ENCODE peak calls at places on chromosomes 2 and 18, in ten cellular contexts. W is astrocyte, H is GM13977, K is endothelial cell of umbilical vein, P is K562, B is bronchial epithelial cell, V is choroid plexus epithelial cell, C is endothelial cell, E is dorsolateral prefrontal cortex, D is brain microvascular endothelial cell. J is an unnamed sample.

GRCh38 chr2:157061799-157062198 is 195.7 kb upstream of the GALNT5 start:
- DNase-seq in W (no peak), H (no peak), K (no peak), P (no peak), B (no peak), V (no peak), C (no peak), E (no peak), D (no peak), J (peak; percentile 10)

GRCh38 chr18:10558967-10559298 is 33.1 kb downstream of the NAPG start:
- DNase-seq in W (no peak), H (no peak), K (no peak), P (no peak), B (no peak), V (no peak), C (no peak), E (no peak), D (no peak), J (no peak)

GRCh38 chr18:58338961-58339722 is 289.7 kb downstream of the ALPK2 start:
- DNase-seq in W (peak; percentile 69), H (no peak), K (peak; percentile 73), P (no peak), B (peak; percentile 80), V (peak; percentile 39), C (peak; percentile 65), E (no peak), D (no peak), J (no peak)

GRCh38 chr2:181626671-181627070 is 30.2 kb downstream of the CERKL start:
- DNase-seq in W (no peak), H (no peak), K (no peak), P (no peak), B (no peak), V (peak; percentile 4), C (no peak), E (no peak), D (no peak), J (no peak)

GRCh38 chr2:171718720-171719119 is 31.5 kb downstream of the DYNC1I2 start:
- DNase-seq in W (no peak), H (peak; percentile 26), K (no peak), P (no peak), B (no peak), V (no peak), C (no peak), E (no peak), D (no peak), J (peak; percentile 28)

GRCh38 chr2:135797497-135798274 is 39.3 kb downstream of the LCT start:
- DNase-seq in W (peak; percentile 43), H (peak; percentile 83), K (peak; percentile 71), P (peak; percentile 83), B (peak; percentile 61), V (peak; percentile 88), C (peak; percentile 80), E (peak; percentile 56), D (peak; percentile 77), J (peak; percentile 74)

GRCh38 chr2:24359129-24359528 is 1.2 kb downstream of the ITSN2 start:
- DNase-seq in W (no peak), H (no peak), K (peak; percentile 44), P (no peak), B (peak; percentile 64), V (no peak), C (no peak), E (no peak), D (no peak), J (no peak)

GRCh38 chr2:176103634-176104337 is 3.3 kb upstream of the HOXD11 start:
- DNase-seq in W (no peak), H (no peak), K (no peak), P (no peak), B (no peak), V (no peak), C (no peak), E (no peak), D (no peak), J (no peak)

GRCh38 chr2:44169155-44169898 is 652 bp downstream of the PPM1B start:
- DNase-seq in W (peak; percentile 23), H (peak; percentile 61), K (peak; percentile 68), P (peak; percentile 35), B (peak; percentile 47), V (peak; percentile 62), C (peak; percentile 48), E (peak; percentile 43), D (peak; percentile 51), J (peak; percentile 49)

GRCh38 chr2:219571311-219572236 is at the start of gene OBSL1:
- DNase-seq in W (peak; percentile 67), H (peak; percentile 62), K (peak; percentile 61), P (peak; percentile 85), B (peak; percentile 77), V (peak; percentile 70), C (peak; percentile 73), E (peak; percentile 61), D (peak; percentile 33), J (peak; percentile 51)

GRCh38 chr2:114543106-114543806 is 100.8 kb downstream of the DPP10 start:
- DNase-seq in W (no peak), H (no peak), K (no peak), P (no peak), B (no peak), V (peak; percentile 1), C (peak; percentile 17), E (no peak), D (no peak), J (no peak)
- TF ChIP-seq CTCF in W (no peak), H (peak; percentile 9), K (no peak), P (peak; percentile 24), B (no peak), V (no peak), C (no peak), E (peak; percentile 19), D (no peak), J (no peak)

GRCh38 chr18:68429111-68429510 is 285.8 kb downstream of the TMX3 start:
- DNase-seq in W (no peak), H (no peak), K (no peak), P (no peak), B (no peak), V (no peak), C (no peak), E (no peak), D (no peak), J (no peak)

GRCh38 chr18:68428666-68429065 is 286.2 kb downstream of the TMX3 start:
- DNase-seq in W (peak; percentile 49), H (no peak), K (no peak), P (no peak), B (no peak), V (no peak), C (no peak), E (no peak), D (no peak), J (no peak)

GRCh38 chr18:68431922-68432198 is 283.0 kb downstream of the TMX3 start:
- DNase-seq in W (no peak), H (no peak), K (no peak), P (no peak), B (no peak), V (no peak), C (no peak), E (no peak), D (no peak), J (no peak)

GRCh38 chr18:68429809-68430208 is 285.1 kb downstream of the TMX3 start:
- DNase-seq in W (peak; percentile 32), H (no peak), K (peak; percentile 34), P (no peak), B (peak; percentile 80), V (peak; percentile 57), C (no peak), E (no peak), D (no peak), J (no peak)

GRCh38 chr18:68431111-68431921 is 283.6 kb downstream of the TMX3 start:
- DNase-seq in W (peak; percentile 79), H (no peak), K (no peak), P (no peak), B (no peak), V (peak; percentile 57), C (no peak), E (no peak), D (no peak), J (no peak)
- TF ChIP-seq CTCF in W (no peak), H (no peak), K (no peak), P (no peak), B (no peak), V (no peak), C (no peak), E (no peak), D (no peak), J (no peak)

GRCh38 chr2:29014331-29014730 is 33.2 kb downstream of the TOGARAM2 start:
- DNase-seq in W (no peak), H (no peak), K (no peak), P (no peak), B (no peak), V (no peak), C (no peak), E (no peak), D (no peak), J (no peak)

GRCh38 chr2:29016500-29016899 is 35.4 kb downstream of the TOGARAM2 start:
- DNase-seq in W (no peak), H (no peak), K (no peak), P (no peak), B (no peak), V (peak; percentile 14), C (no peak), E (no peak), D (no peak), J (no peak)

GRCh38 chr2:29013046-29013780 is 32.1 kb downstream of the TOGARAM2 start:
- DNase-seq in W (no peak), H (no peak), K (no peak), P (no peak), B (no peak), V (peak; percentile 82), C (no peak), E (no peak), D (peak; percentile 31), J (no peak)

GRCh38 chr2:29015701-29016470 is 34.8 kb downstream of the TOGARAM2 start:
- DNase-seq in W (no peak), H (no peak), K (no peak), P (no peak), B (no peak), V (peak; percentile 18), C (no peak), E (no peak), D (no peak), J (no peak)

DNA sequence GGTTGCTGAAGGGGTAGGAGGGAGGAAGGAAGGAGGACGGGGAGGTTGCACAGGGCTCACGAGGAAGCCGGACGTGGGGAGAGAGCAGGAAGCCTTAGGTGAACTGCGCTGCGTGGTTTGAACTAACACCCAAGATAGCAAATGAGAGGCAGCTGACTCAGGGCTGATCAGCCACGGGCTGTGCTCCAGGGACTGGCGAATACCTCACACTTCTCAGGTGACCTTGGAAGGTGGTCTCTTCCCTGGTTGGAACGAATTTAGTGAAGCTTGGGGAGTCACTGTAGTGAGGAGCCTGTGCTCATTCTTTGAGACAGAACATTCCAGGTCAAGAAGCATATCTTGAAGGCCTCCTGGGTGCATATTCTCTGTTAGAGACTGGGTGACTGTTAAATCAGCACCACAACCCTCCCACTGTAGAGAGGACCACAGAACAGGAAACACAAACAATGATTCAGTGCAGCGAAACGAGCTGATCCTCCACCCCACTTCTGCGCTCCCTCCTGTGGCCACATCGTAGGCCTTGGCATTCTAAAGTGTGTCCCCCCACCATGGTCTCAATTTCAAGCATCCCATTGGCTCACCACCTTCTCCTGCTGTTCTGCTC is 33.8 kb downstream of the TOGARAM2 start:
- DNase-seq in W (peak; percentile 80), H (peak; percentile 59), K (no peak), P (no peak), B (peak; percentile 68), V (peak; percentile 89), C (no peak), E (no peak), D (peak; percentile 85), J (peak; percentile 68)
- TF ChIP-seq CTCF in W (peak; percentile 25), H (no peak), K (no peak), P (no peak), B (peak; percentile 43), V (peak; percentile 62), C (no peak), E (no peak), D (peak; percentile 72), J (no peak)

GRCh38 chr2:74102516-74102915 is 45.2 kb downstream of the BOLA3 start:
- DNase-seq in W (no peak), H (no peak), K (no peak), P (no peak), B (no peak), V (no peak), C (no peak), E (no peak), D (no peak), J (no peak)
- TF ChIP-seq CTCF in W (no peak), H (no peak), K (no peak), P (no peak), B (no peak), V (no peak), C (no peak), E (no peak), D (no peak), J (no peak)